ENCODE peak calls at places on chromosomes 4 and X, in ten cellular contexts. G is tibial nerve; T is A549; L is psoas muscle; B is tibial artery; K is cardiac fibroblast; V is CD8-positive, alpha-beta T cell; F is HepG2; J is astrocyte of the spinal cord; N is lung. P is an unnamed sample.

GRCh38 chr4:43690121-43690520 is 758.5 kb downstream of the KCTD8 start:
- DNase-seq in N (no peak), K (no peak), F (no peak), B (no peak), T (no peak), J (no peak), L (no peak), G (no peak), V (no peak), P (peak; percentile 4)

GRCh38 chr4:82784615-82785247 is 13.9 kb downstream of the SCD5 start:
- DNase-seq in G (no peak), V (no peak), N (no peak), K (peak; percentile 67), T (no peak), J (peak; percentile 74), B (no peak), F (no peak), L (no peak), P (peak; percentile 74)

GRCh38 chr4:47032405-47033106 is 1.2 kb downstream of the GABRB1 start:
- DNase-seq in B (peak; percentile 74), N (peak; percentile 38), K (peak; percentile 51), L (no peak), G (no peak), F (peak; percentile 37), T (peak; percentile 30), J (peak; percentile 51), V (no peak), P (peak; percentile 60)

GRCh38 chr4:38233727-38234478 is 273.7 kb downstream of the PTTG2 start:
- DNase-seq in T (no peak), L (no peak), K (no peak), F (no peak), B (no peak), J (no peak), G (peak; percentile 18), N (no peak), V (no peak), P (no peak)

GRCh38 chr4:6020633-6021032 is 2.4 kb upstream of the C4orf50 start:
- DNase-seq in K (no peak), B (no peak), J (no peak), L (no peak), N (no peak), V (no peak), T (no peak), F (no peak), G (no peak), P (no peak)

GRCh38 chrX:17494231-17494630 is 119.2 kb downstream of the NHS start:
- DNase-seq in V (no peak), T (no peak), J (no peak), B (no peak), N (no peak), K (no peak), F (no peak), G (no peak), L (no peak), P (no peak)

GRCh38 chr4:10015140-10015753 is 6.0 kb downstream of the SLC2A9 start:
- DNase-seq in B (no peak), K (peak; percentile 76), T (peak; percentile 55), L (no peak), F (no peak), V (no peak), J (peak; percentile 10), N (peak; percentile 41), G (peak; percentile 43), P (peak; percentile 77)

GRCh38 chr4:106494066-106494465 is 125.5 kb upstream of the GIMD1 start:
- DNase-seq in L (no peak), V (no peak), F (no peak), B (no peak), T (no peak), G (no peak), J (peak; percentile 8), K (no peak), N (no peak), P (no peak)

GRCh38 chr4:128294464-128294863 is 6.9 kb upstream of the PGRMC2 start:
- DNase-seq in J (no peak), B (no peak), L (no peak), V (no peak), G (no peak), T (no peak), K (no peak), N (no peak), F (no peak), P (no peak)

GRCh38 chrX:42119076-42119475 is 195.7 kb upstream of the CASK start:
- DNase-seq in K (peak; percentile 90), G (no peak), V (no peak), B (no peak), F (peak; percentile 81), T (peak; percentile 86), L (no peak), N (no peak), J (peak; percentile 67), P (peak; percentile 94)

GRCh38 chr4:10832989-10833635 is 148.5 kb upstream of the CLNK start:
- DNase-seq in J (no peak), L (no peak), N (no peak), F (no peak), T (no peak), V (no peak), K (no peak), G (no peak), B (no peak), P (no peak)

GRCh38 chr4:48370260-48371134 is 29.2 kb downstream of the SLAIN2 start:
- DNase-seq in V (no peak), B (no peak), T (no peak), F (no peak), L (no peak), G (no peak), J (no peak), N (no peak), K (no peak), P (no peak)
- H3K4me3 ChIP-seq in V (no peak overlapping the region), B (no peak overlapping the region), T (no peak overlapping the region), F (no peak overlapping the region), L (no peak overlapping the region), G (no peak overlapping the region), J (no peak overlapping the region), N (no peak overlapping the region), K (no peak overlapping the region), P (no peak overlapping the region)

GRCh38 chr4:138175337-138175794 is 66.8 kb downstream of the SLC7A11 start:
- DNase-seq in K (peak; percentile 61), J (no peak), N (no peak), F (no peak), L (no peak), V (no peak), G (no peak), B (no peak), T (no peak), P (peak; percentile 64)
- TF ChIP-seq CTCF in K (no peak), J (no peak), N (no peak), F (no peak), L (no peak), V (no peak), G (peak; percentile 8), B (no peak), T (no peak), P (peak; percentile 7)

DNA sequence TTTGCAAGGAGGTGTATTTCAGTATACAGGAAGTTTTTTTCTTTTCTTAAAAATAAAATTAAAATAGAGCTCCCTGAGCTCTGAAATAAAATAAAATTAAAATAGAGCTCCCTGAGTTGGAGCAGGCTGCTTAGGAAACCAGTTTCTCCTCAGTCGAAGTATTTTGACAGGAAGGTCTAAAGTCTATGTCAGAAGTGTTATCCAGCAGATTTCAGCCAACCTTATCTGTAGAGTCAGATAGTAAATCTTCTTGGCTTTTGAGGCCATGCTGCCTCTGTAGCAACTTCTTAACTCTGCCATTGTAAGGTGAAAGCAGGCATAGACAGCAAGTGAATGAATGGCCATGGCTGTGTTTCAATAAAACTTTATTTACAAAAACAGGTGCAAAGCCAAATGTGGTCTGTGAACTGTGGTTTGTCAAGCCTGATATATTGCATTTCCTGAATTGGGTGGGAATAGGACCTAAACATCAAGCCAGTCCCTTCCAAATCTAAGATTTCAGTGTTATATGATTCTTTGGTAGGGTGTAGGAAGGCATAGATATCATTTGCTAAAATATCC is 9.5 kb upstream of the KLKB1 start:
- DNase-seq in J (no peak), T (no peak), K (no peak), F (no peak), B (no peak), L (no peak), G (no peak), V (no peak), N (no peak), P (no peak)
- H3K4me3 ChIP-seq in J (no peak overlapping the region), T (no peak overlapping the region), K (no peak overlapping the region), F (no peak overlapping the region), B (no peak overlapping the region), L (no peak overlapping the region), G (no peak overlapping the region), V (no peak overlapping the region), N (no peak overlapping the region), P (no peak overlapping the region)

GRCh38 chr4:60463846-60464502 is 736.2 kb upstream of the ADGRL3 start:
- DNase-seq in N (no peak), V (no peak), K (peak; percentile 4), F (peak; percentile 1), J (no peak), L (no peak), T (no peak), B (no peak), G (no peak), P (no peak)
- TF ChIP-seq CTCF in N (no peak), V (no peak), K (peak; percentile 58), F (peak; percentile 53), J (peak; percentile 35), L (no peak), T (no peak), B (no peak), G (no peak), P (peak; percentile 8)

P was measured in fibroblast of pulmonary artery.